ENCODE peak calls at places on chromosomes 4 and X, in eight cellular contexts. M, I, P, C, U, B, D and V are unnamed samples.

GRCh38 chr4:44162538-44163270 is 285.9 kb downstream of the KCTD8 start:
- DNase-seq in U (no peak), C (no peak), D (no peak), B (no peak), M (no peak), I (no peak), P (peak; percentile 48), V (no peak)

GRCh38 chr4:14916554-14917304 is 85.6 kb upstream of the CPEB2 start:
- DNase-seq in D (no peak), M (no peak), B (no peak), P (peak; percentile 92), C (no peak), U (no peak), I (no peak), V (no peak)

GRCh38 chrX:136671006-136671610 is 23.1 kb downstream of the CD40LG start:
- DNase-seq in C (no peak), D (no peak), P (no peak), U (no peak), I (no peak), B (no peak), M (no peak), V (no peak)

GRCh38 chrX:8233091-8233490 is 62.0 kb upstream of the VCX2 start:
- DNase-seq in C (no peak), M (no peak), D (no peak), B (no peak), P (no peak), U (no peak), I (no peak), V (no peak)

GRCh38 chr4:110041742-110042141 is 129.1 kb downstream of the EGF start:
- DNase-seq in P (no peak), M (no peak), B (no peak), D (no peak), U (no peak), I (no peak), C (no peak), V (no peak)

GRCh38 chrX:148385471-148385870 is 114.9 kb upstream of the AFF2 start:
- DNase-seq in C (no peak), M (no peak), B (no peak), D (no peak), I (no peak), U (no peak), P (no peak), V (no peak)

GRCh38 chr4:169051331-169051730 is 41.3 kb upstream of the CBR4 start:
- DNase-seq in I (no peak), P (no peak), D (no peak), M (no peak), C (no peak), U (no peak), B (no peak), V (no peak)

GRCh38 chr4:48081196-48081595 is 52.9 kb downstream of the TXK start:
- DNase-seq in D (no peak), C (no peak), U (no peak), M (no peak), I (no peak), B (no peak), P (no peak), V (no peak)

GRCh38 chr4:177047070-177047850 is 254.5 kb upstream of the VEGFC start:
- DNase-seq in P (peak; percentile 64), D (peak; percentile 53), I (no peak), U (peak; percentile 45), B (peak; percentile 37), M (peak; percentile 1), C (peak; percentile 67), V (peak; percentile 11)

GRCh38 chr4:41639291-41639690 is 101.3 kb downstream of the LIMCH1 start:
- DNase-seq in B (no peak), C (no peak), P (no peak), I (no peak), M (no peak), D (no peak), U (no peak), V (no peak)

GRCh38 chr4:158884280-158884679 is 115.5 kb downstream of the FNIP2 start:
- DNase-seq in D (no peak), C (no peak), P (no peak), U (no peak), M (no peak), I (no peak), B (no peak), V (no peak)

GRCh38 chrX:134004038-134004437 is 18.6 kb upstream of the GPC3 start:
- DNase-seq in M (no peak), U (no peak), P (peak; percentile 4), B (no peak), D (no peak), I (no peak), C (no peak), V (no peak)

GRCh38 chrX:134670241-134670811 is 12.1 kb upstream of the PLAC1 start:
- DNase-seq in U (no peak), D (no peak), M (peak; percentile 6), C (no peak), I (no peak), B (no peak), P (peak; percentile 60), V (no peak)

GRCh38 chr4:13476915-13477314 is 7.2 kb downstream of the RAB28 start:
- DNase-seq in P (peak; percentile 15), M (no peak), I (no peak), C (no peak), B (peak; percentile 71), D (no peak), U (no peak), V (no peak)

GRCh38 chrX:22192419-22193086 is 80.2 kb upstream of the CBLL2 start:
- DNase-seq in M (peak; percentile 1), C (peak; percentile 40), I (no peak), D (peak; percentile 27), P (peak; percentile 2), U (peak; percentile 30), B (no peak), V (peak; percentile 2)

GRCh38 chr4:57098945-57099344 is 11.2 kb downstream of the IGFBP7 start:
- DNase-seq in C (no peak), B (peak; percentile 85), I (no peak), M (no peak), D (no peak), P (no peak), U (no peak), V (no peak)

GRCh38 chr4:10879411-10880110 is 195.0 kb upstream of the CLNK start:
- DNase-seq in B (no peak), U (no peak), C (no peak), P (peak; percentile 9), I (no peak), M (no peak), D (no peak), V (no peak)

GRCh38 chr4:173417833-173418232 is 18.9 kb upstream of the SCRG1 start:
- DNase-seq in U (no peak), C (no peak), M (no peak), B (no peak), D (no peak), P (no peak), I (no peak), V (no peak)

GRCh38 chrX:68018248-68019203 is 414.8 kb downstream of the OPHN1 start:
- DNase-seq in I (no peak), U (no peak), P (peak; percentile 0), B (peak; percentile 1), C (no peak), M (no peak), D (no peak), V (no peak)